ENCODE peak calls at places on chromosome 13, in nine cellular contexts. U is HFFc6; S is hippocampal formation; R is activated CD4-positive, alpha-beta T cell treated with anti-CD3 and anti-CD28 coated beads for 36 hours; L is natural killer cell; H is mucosa of gallbladder; J is MCF 10A; X is hepatic stellate cell; B is mucosa of descending colon. N is an unnamed sample.

GRCh38 chr13:45238945-45239795 is 38.3 kb upstream of the KCTD4 start:
- DNase-seq in U (peak), S (no peak), J (peak), X (peak), L (no peak), R (no peak), B (no peak), H (no peak), N (no peak)

GRCh38 chr13:62137629-62138405 is 722.2 kb upstream of the PCDH20 start:
- DNase-seq in L (no peak), S (no peak), U (no peak), B (no peak), H (no peak), R (no peak), J (no peak), X (no peak), N (no peak)

GRCh38 chr13:113860579-113861432 is 3.1 kb downstream of the GAS6 start:
- DNase-seq in H (peak), B (peak), U (no peak), X (no peak), R (no peak), L (peak), J (no peak), S (no peak), N (no peak)

GRCh38 chr13:40993119-40993518 is 26.0 kb downstream of the ELF1 start:
- DNase-seq in B (no peak), S (no peak), H (no peak), X (no peak), R (no peak), U (no peak), L (no peak), J (no peak), N (no peak)

GRCh38 chr13:27186295-27186694 is 14.7 kb upstream of the USP12 start:
- DNase-seq in X (no peak), L (no peak), H (no peak), U (no peak), B (no peak), J (no peak), S (no peak), R (no peak), N (no peak)

GRCh38 chr13:38979891-38980627 is 10.6 kb downstream of the STOML3 start:
- DNase-seq in R (no peak), X (no peak), J (no peak), U (no peak), S (no peak), H (peak), B (no peak), L (no peak), N (no peak)

GRCh38 chr13:65416784-65417183 is 1813.4 kb downstream of the PCDH9 start:
- DNase-seq in H (no peak), J (no peak), S (no peak), X (no peak), B (no peak), R (no peak), U (no peak), L (no peak), N (no peak)

GRCh38 chr13:51557875-51558604 is 26.2 kb upstream of the WDFY2 start:
- DNase-seq in X (peak), R (no peak), H (no peak), U (peak), B (no peak), S (no peak), J (peak), L (no peak), N (no peak)

GRCh38 chr13:97307882-97308624 is 85.9 kb downstream of the MBNL2 start:
- DNase-seq in R (no peak), X (no peak), S (peak), U (peak), B (no peak), L (no peak), J (peak), H (no peak), N (no peak)

GRCh38 chr13:74444877-74445479 is 310.8 kb upstream of the KLF12 start:
- DNase-seq in U (peak), S (no peak), R (no peak), H (no peak), X (no peak), J (peak), B (no peak), L (no peak), N (no peak)

GRCh38 chr13:32947886-32948285 is 68.3 kb upstream of the KL start:
- DNase-seq in X (no peak), U (no peak), L (no peak), H (no peak), B (no peak), R (no peak), S (no peak), J (no peak), N (no peak)

GRCh38 chr13:98393873-98394272 is 183.0 kb downstream of the STK24 start:
- DNase-seq in J (no peak), X (no peak), R (no peak), B (no peak), U (no peak), S (no peak), L (no peak), H (no peak), N (no peak)

GRCh38 chr13:60379837-60380236 is 17.2 kb upstream of the TDRD3 start:
- DNase-seq in R (no peak), L (no peak), U (no peak), H (no peak), S (no peak), J (peak), X (no peak), B (no peak), N (no peak)

N was measured in GM13976.